ENCODE peak calls at places on chromosomes 6 and 20, in seven cellular contexts. G is stimulated activated naive CD4-positive, alpha-beta T cell treated with Interleukin-2 at 50 U/mL for 16 hours; D is H7; H is mammary epithelial cell; V is stomach; L is Calu3; K is SJSA1. Z is an unnamed sample.

GRCh38 chr6:111237757-111238260 is 150.5 kb downstream of the SLC16A10 start:
- DNase-seq in G (no peak), D (no peak), H (no peak), V (no peak), L (no peak), K (no peak), Z (no peak)

GRCh38 chr6:132130530-132131298 is 179.5 kb upstream of the CCN2 start:
- DNase-seq in G (no peak), D (no peak), H (no peak), V (no peak), L (no peak), K (peak), Z (no peak)

GRCh38 chr6:125469915-125470314 is 168.1 kb upstream of the HDDC2 start:
- DNase-seq in G (no peak), D (no peak), H (no peak), V (no peak), L (no peak), K (peak), Z (no peak)

GRCh38 chr20:20393207-20393606 is 25.3 kb downstream of the INSM1 start:
- DNase-seq in G (no peak), D (no peak), H (no peak), V (no peak), L (no peak), K (peak), Z (no peak)

GRCh38 chr6:148530394-148530923 is 187.8 kb downstream of the SASH1 start:
- DNase-seq in G (no peak), D (no peak), H (no peak), V (no peak), L (no peak), K (peak), Z (no peak)

GRCh38 chr20:873875-874607 is 40.5 kb downstream of the FAM110A start:
- DNase-seq in G (no peak), D (no peak), H (no peak), V (no peak), L (peak), K (no peak), Z (no peak)

GRCh38 chr6:34018961-34019606 is 126.8 kb downstream of the GRM4 start:
- DNase-seq in G (no peak), D (no peak), H (no peak), V (no peak), L (no peak), K (no peak), Z (no peak)

GRCh38 chr6:129212081-129212480 is 329.1 kb downstream of the LAMA2 start:
- DNase-seq in G (no peak), D (no peak), H (no peak), V (no peak), L (no peak), K (peak), Z (no peak)

GRCh38 chr6:166743415-166743814 is 116.4 kb upstream of the RPS6KA2 start:
- DNase-seq in G (no peak), D (no peak), H (no peak), V (no peak), L (no peak), K (no peak), Z (no peak)

GRCh38 chr20:63692436-63693078 is 3.9 kb upstream of the TNFRSF6B start:
- DNase-seq in G (no peak), D (no peak), H (no peak), V (no peak), L (peak), K (no peak), Z (no peak)

GRCh38 chr6:143141442-143141841 is 80.8 kb downstream of the AIG1 start:
- DNase-seq in G (no peak), D (no peak), H (no peak), V (no peak), L (no peak), K (no peak), Z (no peak)

GRCh38 chr20:21839982-21840381 is 134.5 kb downstream of the PAX1 start:
- DNase-seq in G (no peak), D (no peak), H (no peak), V (no peak), L (no peak), K (no peak), Z (no peak)

GRCh38 chr6:145073811-145074210 is 661.5 kb downstream of the EPM2A start:
- DNase-seq in G (no peak), D (no peak), H (no peak), V (no peak), L (no peak), K (no peak), Z (no peak)

Z was measured in stimulated activated CD8-positive, alpha-beta memory T cell treated with anti-CD3 and anti-CD28 coated beads, Interleukin-15, amount 100 ng/mL, for 24 hours.